ENCODE peak calls at places on chromosomes 16 and 17, in five cellular contexts. V is GM12878, Q is ovary, Z is right lobe of liver, A is transverse colon. N is an unnamed sample.

GRCh38 chr16:73887895-73888294 is 408.7 kb upstream of the PSMD7 start:
- DNase-seq in V (no peak), Q (no peak), Z (no peak), A (no peak), N (no peak)

GRCh38 chr17:29069526-29070041 is 26.6 kb downstream of the PIPOX start:
- DNase-seq in V (no peak), Q (no peak), Z (no peak), A (no peak), N (no peak)

GRCh38 chr17:57916925-57917858 is 38.0 kb downstream of the CUEDC1 start:
- DNase-seq in V (no peak), Q (no peak), Z (no peak), A (no peak), N (no peak)

GRCh38 chr16:24174504-24174903 is 81.6 kb upstream of the CACNG3 start:
- DNase-seq in V (no peak), Q (no peak), Z (no peak), A (no peak), N (no peak)

GRCh38 chr17:35875439-35876139 is 4.6 kb downstream of the CCL5 start:
- DNase-seq in V (peak), Q (no peak), Z (no peak), A (no peak), N (no peak)

GRCh38 chr16:80174416-80174815 is 366.4 kb upstream of the DYNLRB2 start:
- DNase-seq in V (no peak), Q (no peak), Z (no peak), A (no peak), N (no peak)

GRCh38 chr17:60744355-60744958 is 66.8 kb downstream of the BCAS3 start:
- DNase-seq in V (no peak), Q (no peak), Z (no peak), A (no peak), N (no peak)

GRCh38 chr17:59839646-59840328 is 53.0 kb downstream of the TUBD1 start:
- DNase-seq in V (no peak), Q (no peak), Z (no peak), A (no peak), N (no peak)

GRCh38 chr17:77609553-77610517 is 348.7 kb upstream of the TNRC6C start:
- DNase-seq in V (peak), Q (no peak), Z (no peak), A (peak), N (peak)

GRCh38 chr17:82962163-82962720 is 117.2 kb upstream of the METRNL start:
- DNase-seq in V (no peak), Q (peak), Z (peak), A (no peak), N (no peak)
- H3K4me3 ChIP-seq in V (no peak), Q (no peak), Z (no peak), A (no peak), N (no peak)

DNA sequence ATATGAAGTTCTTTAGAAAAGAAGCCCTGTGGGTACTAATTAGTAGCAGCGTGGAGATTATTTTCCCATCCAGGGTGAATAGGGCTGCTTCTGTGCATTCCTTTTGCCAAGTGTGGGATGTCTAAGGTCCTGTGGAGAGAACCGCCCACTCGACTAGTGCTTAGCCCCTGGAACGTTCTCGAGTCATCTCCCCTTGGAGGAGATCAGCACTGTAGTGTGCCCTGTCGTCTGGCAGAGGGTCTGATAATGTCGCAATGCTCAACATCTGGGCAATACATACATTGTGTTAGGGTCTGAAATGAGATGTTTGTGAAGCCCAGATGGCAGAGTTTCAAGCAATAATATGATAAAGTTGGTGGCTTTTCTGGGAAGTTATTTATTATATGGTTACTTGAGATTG is 64.8 kb downstream of the SPECC1 start:
- DNase-seq in V (no peak), Q (no peak), Z (no peak), A (no peak), N (no peak)
- H3K4me3 ChIP-seq in V (peak), Q (no peak), Z (no peak), A (no peak), N (peak)

GRCh38 chr17:21001813-21002221 is 41.0 kb downstream of the USP22 start:
- DNase-seq in V (no peak), Q (no peak), Z (no peak), A (peak), N (no peak)
- H3K4me3 ChIP-seq in V (no peak), Q (no peak), Z (no peak), A (no peak), N (no peak)

GRCh38 chr16:578870-579405 is 9.2 kb downstream of the PIGQ start:
- DNase-seq in V (no peak), Q (no peak), Z (peak), A (peak), N (no peak)
- H3K4me3 ChIP-seq in V (no peak), Q (no peak), Z (no peak), A (no peak), N (peak)

DNA sequence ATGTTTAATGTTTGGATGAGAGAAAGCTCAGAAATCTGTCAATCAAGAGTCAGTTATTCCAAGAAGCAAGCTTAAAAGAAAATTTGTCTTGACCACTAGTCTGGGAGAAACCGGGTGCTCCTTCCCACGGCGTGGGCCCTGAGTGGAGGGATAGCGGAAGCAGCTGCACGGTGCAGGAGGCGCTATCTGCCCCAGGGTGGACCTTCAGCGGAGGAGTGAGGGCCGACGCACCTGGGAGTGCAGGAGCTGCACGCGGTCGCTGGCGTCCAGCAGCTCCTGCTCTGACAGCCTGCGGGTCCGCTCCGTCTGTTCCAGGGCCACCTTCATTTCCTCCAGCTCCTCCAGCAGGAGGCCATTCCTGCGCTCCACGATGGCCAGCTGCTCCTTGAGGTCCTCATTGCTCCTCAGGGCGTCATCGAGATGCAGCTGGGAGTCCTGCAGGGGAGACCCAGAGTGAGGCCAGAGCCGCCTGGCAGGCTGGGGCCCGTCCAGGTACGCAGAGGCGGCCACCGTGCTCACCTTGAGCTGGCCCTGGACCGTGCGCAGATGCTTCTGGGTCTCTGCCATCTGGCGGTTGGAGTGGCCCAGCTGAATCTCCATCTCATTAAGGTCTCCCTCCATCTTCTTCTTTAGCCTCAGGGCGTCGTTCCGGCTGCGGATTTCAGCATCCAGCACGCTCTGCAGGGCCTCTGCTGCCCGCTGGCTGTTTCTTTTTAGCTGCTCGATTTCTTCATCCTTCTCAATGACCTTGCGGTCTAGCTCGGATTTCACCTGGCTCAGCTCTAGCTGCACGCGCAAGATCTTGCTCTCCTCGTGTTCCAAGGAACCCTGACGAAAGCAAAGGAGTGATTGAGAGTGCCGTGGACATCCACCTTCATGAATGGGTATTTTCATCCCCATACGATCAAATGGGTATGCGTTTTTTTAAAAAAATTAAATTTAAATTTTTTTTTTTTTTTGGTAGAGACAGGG is 63.5 kb downstream of the MYH13 start:
- DNase-seq in V (no peak), Q (no peak), Z (no peak), A (no peak), N (no peak)
- H3K4me3 ChIP-seq in V (no peak), Q (no peak), Z (no peak), A (no peak), N (no peak)